ENCODE peak calls at places on chromosomes 12 and 14, in six cellular contexts. One of them, this sample, is unnamed. For H3K4me1 and H3K36me3, the result is how much of the 10 kb centered on the place peaks cover.

GRCh38 chr14:23916038-23916437 is 37.5 kb upstream of the DHRS4 start:
- DNase-seq in mucosa of descending colon: no peak
- DNase-seq in heart right ventricle: no peak
- DNase-seq in gastrocnemius medialis: no peak
- DNase-seq in heart left ventricle: no peak
- DNase-seq in K562: no peak
- DNase-seq in this sample: no peak

GRCh38 chr14:105924951-105925591 is 398.7 kb downstream of the TMEM121 start:
- DNase-seq in heart left ventricle: peak
- DNase-seq in gastrocnemius medialis: no peak
- DNase-seq in K562: no peak
- DNase-seq in heart right ventricle: no peak
- DNase-seq in mucosa of descending colon: no peak
- DNase-seq in this sample: no peak

GRCh38 chr14:67571275-67571990 is 28.6 kb downstream of the PIGH start:
- DNase-seq in heart right ventricle: peak
- DNase-seq in mucosa of descending colon: no peak
- DNase-seq in heart left ventricle: peak
- DNase-seq in gastrocnemius medialis: peak
- DNase-seq in K562: peak
- DNase-seq in this sample: peak

GRCh38 chr12:55226523-55226922 is 5.7 kb downstream of the OR10A7 start:
- DNase-seq in heart left ventricle: no peak
- DNase-seq in heart right ventricle: no peak
- DNase-seq in mucosa of descending colon: no peak
- DNase-seq in K562: no peak
- DNase-seq in gastrocnemius medialis: no peak
- DNase-seq in this sample: no peak

GRCh38 chr14:54627718-54628345 is 60.9 kb downstream of the SAMD4A start:
- DNase-seq in K562: no peak
- DNase-seq in heart left ventricle: no peak
- DNase-seq in heart right ventricle: peak
- DNase-seq in gastrocnemius medialis: peak
- DNase-seq in mucosa of descending colon: no peak
- DNase-seq in this sample: no peak

GRCh38 chr12:128079476-128079875 is 187.5 kb upstream of the TMEM132C start:
- DNase-seq in heart right ventricle: no peak
- DNase-seq in gastrocnemius medialis: peak
- DNase-seq in K562: no peak
- DNase-seq in heart left ventricle: no peak
- DNase-seq in mucosa of descending colon: no peak
- DNase-seq in this sample: no peak

GRCh38 chr14:73149753-73150152 is 13.4 kb downstream of the PSEN1 start:
- DNase-seq in K562: no peak
- DNase-seq in gastrocnemius medialis: no peak
- DNase-seq in mucosa of descending colon: no peak
- DNase-seq in heart left ventricle: no peak
- DNase-seq in heart right ventricle: no peak
- DNase-seq in this sample: no peak

GRCh38 chr14:73307261-73307660 is 70.0 kb downstream of the PAPLN start:
- DNase-seq in K562: no peak
- DNase-seq in mucosa of descending colon: no peak
- DNase-seq in heart left ventricle: no peak
- DNase-seq in gastrocnemius medialis: no peak
- DNase-seq in heart right ventricle: no peak
- DNase-seq in this sample: no peak

GRCh38 chr14:25516838-25517237 is 466.9 kb upstream of the STXBP6 start:
- DNase-seq in gastrocnemius medialis: no peak
- DNase-seq in K562: no peak
- DNase-seq in heart left ventricle: no peak
- DNase-seq in mucosa of descending colon: no peak
- DNase-seq in heart right ventricle: no peak
- DNase-seq in this sample: no peak

GRCh38 chr14:63875311-63875710 is 22.5 kb downstream of the SYNE2 start:
- DNase-seq in K562: no peak
- DNase-seq in heart left ventricle: no peak
- DNase-seq in gastrocnemius medialis: no peak
- DNase-seq in heart right ventricle: no peak
- DNase-seq in mucosa of descending colon: no peak
- DNase-seq in this sample: no peak

GRCh38 chr12:65182012-65182739 is 12.8 kb downstream of the LEMD3 start:
- DNase-seq in gastrocnemius medialis: no peak
- DNase-seq in heart left ventricle: no peak
- DNase-seq in K562: peak
- DNase-seq in heart right ventricle: no peak
- DNase-seq in mucosa of descending colon: no peak
- DNase-seq in this sample: no peak
- H3K4me1 ChIP-seq in gastrocnemius medialis: under half
- H3K4me1 ChIP-seq in heart left ventricle: half or more
- H3K4me1 ChIP-seq in K562: under half
- H3K4me1 ChIP-seq in heart right ventricle: under half
- H3K4me1 ChIP-seq in mucosa of descending colon: under half
- H3K4me1 ChIP-seq in this sample: under half

GRCh38 chr12:109186993-109187653 is 70.7 kb downstream of the ACACB start:
- DNase-seq in heart right ventricle: no peak
- DNase-seq in heart left ventricle: no peak
- DNase-seq in gastrocnemius medialis: no peak
- DNase-seq in K562: no peak
- DNase-seq in mucosa of descending colon: no peak
- DNase-seq in this sample: no peak

GRCh38 chr12:109189291-109189690 is 72.9 kb downstream of the ACACB start:
- DNase-seq in heart right ventricle: no peak
- DNase-seq in K562: no peak
- DNase-seq in mucosa of descending colon: no peak
- DNase-seq in gastrocnemius medialis: peak
- DNase-seq in heart left ventricle: no peak
- DNase-seq in this sample: no peak

GRCh38 chr12:109185441-109185840 is 69.1 kb downstream of the ACACB start:
- DNase-seq in heart right ventricle: no peak
- DNase-seq in gastrocnemius medialis: no peak
- DNase-seq in K562: no peak
- DNase-seq in mucosa of descending colon: no peak
- DNase-seq in heart left ventricle: no peak
- DNase-seq in this sample: no peak

GRCh38 chr12:109191621-109192250 is 75.3 kb downstream of the ACACB start:
- DNase-seq in heart right ventricle: no peak
- DNase-seq in heart left ventricle: no peak
- DNase-seq in K562: no peak
- DNase-seq in mucosa of descending colon: no peak
- DNase-seq in gastrocnemius medialis: no peak
- DNase-seq in this sample: no peak

GRCh38 chr12:109188108-109188712 is 71.8 kb downstream of the ACACB start:
- DNase-seq in heart left ventricle: no peak
- DNase-seq in mucosa of descending colon: no peak
- DNase-seq in K562: no peak
- DNase-seq in gastrocnemius medialis: no peak
- DNase-seq in heart right ventricle: no peak
- DNase-seq in this sample: no peak
- H3K36me3 ChIP-seq in heart left ventricle: half or more
- H3K36me3 ChIP-seq in mucosa of descending colon: under half
- H3K36me3 ChIP-seq in K562: under half
- H3K36me3 ChIP-seq in gastrocnemius medialis: half or more
- H3K36me3 ChIP-seq in heart right ventricle: half or more
- H3K36me3 ChIP-seq in this sample: under half

GRCh38 chr12:119671070-119671469 is 3.1 kb downstream of the PRKAB1 start:
- DNase-seq in mucosa of descending colon: no peak
- DNase-seq in gastrocnemius medialis: no peak
- DNase-seq in heart right ventricle: no peak
- DNase-seq in heart left ventricle: no peak
- DNase-seq in K562: no peak
- DNase-seq in this sample: no peak
- H3K4me3 ChIP-seq in mucosa of descending colon: no peak
- H3K4me3 ChIP-seq in gastrocnemius medialis: no peak
- H3K4me3 ChIP-seq in heart right ventricle: no peak
- H3K4me3 ChIP-seq in heart left ventricle: no peak
- H3K4me3 ChIP-seq in K562: peak
- H3K4me3 ChIP-seq in this sample: no peak

GRCh38 chr12:12529783-12530421 is 32.8 kb downstream of the DUSP16 start:
- DNase-seq in K562: no peak
- DNase-seq in heart left ventricle: no peak
- DNase-seq in heart right ventricle: no peak
- DNase-seq in mucosa of descending colon: no peak
- DNase-seq in gastrocnemius medialis: no peak
- DNase-seq in this sample: no peak

GRCh38 chr12:12524128-12524527 is 38.5 kb downstream of the DUSP16 start:
- DNase-seq in K562: no peak
- DNase-seq in mucosa of descending colon: no peak
- DNase-seq in heart left ventricle: no peak
- DNase-seq in heart right ventricle: no peak
- DNase-seq in gastrocnemius medialis: no peak
- DNase-seq in this sample: no peak

GRCh38 chr12:12531194-12531593 is 31.5 kb downstream of the DUSP16 start:
- DNase-seq in gastrocnemius medialis: no peak
- DNase-seq in heart right ventricle: no peak
- DNase-seq in K562: no peak
- DNase-seq in mucosa of descending colon: no peak
- DNase-seq in heart left ventricle: no peak
- DNase-seq in this sample: no peak

GRCh38 chr12:12527820-12528296 is 34.8 kb downstream of the DUSP16 start:
- DNase-seq in heart left ventricle: no peak
- DNase-seq in gastrocnemius medialis: no peak
- DNase-seq in K562: no peak
- DNase-seq in mucosa of descending colon: no peak
- DNase-seq in heart right ventricle: no peak
- DNase-seq in this sample: no peak

DNA sequence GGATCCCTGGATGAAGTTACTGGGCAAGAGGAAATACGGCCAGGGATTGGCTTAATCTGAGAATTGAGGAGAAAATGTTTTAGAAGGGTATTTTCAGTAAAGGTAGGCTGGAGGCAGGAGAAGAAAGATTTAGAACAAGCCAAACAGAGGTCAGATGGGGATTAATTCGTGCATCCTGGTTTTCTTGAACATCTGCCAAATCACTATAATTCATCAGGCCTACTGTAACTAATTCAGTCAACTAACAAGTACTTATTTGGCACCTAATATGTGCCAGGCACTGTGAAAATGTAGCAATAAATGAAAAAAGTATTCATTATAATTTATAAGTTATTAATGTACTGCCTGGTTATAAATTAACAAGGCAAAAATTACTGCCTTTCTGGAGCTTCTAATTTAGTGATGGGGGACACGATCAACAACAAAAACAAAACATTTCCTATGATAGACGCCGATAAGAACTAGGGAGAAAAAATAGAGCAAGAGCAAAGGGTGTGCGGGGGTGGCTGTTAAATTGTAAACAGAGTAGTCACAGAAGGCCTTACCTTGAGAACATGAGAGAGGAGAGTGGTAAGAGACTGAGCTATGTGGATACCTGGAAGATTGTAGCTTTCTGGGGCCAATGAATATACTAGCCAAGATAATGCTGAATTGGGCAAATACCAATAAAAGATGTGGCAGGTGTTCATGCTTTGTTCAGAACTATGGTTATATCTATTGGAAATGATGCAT is 34.1 kb downstream of the DUSP16 start:
- DNase-seq in K562: no peak
- DNase-seq in mucosa of descending colon: no peak
- DNase-seq in heart left ventricle: no peak
- DNase-seq in heart right ventricle: no peak
- DNase-seq in gastrocnemius medialis: no peak
- DNase-seq in this sample: no peak
- H3K4me1 ChIP-seq in K562: under half
- H3K4me1 ChIP-seq in mucosa of descending colon: under half
- H3K4me1 ChIP-seq in heart left ventricle: under half
- H3K4me1 ChIP-seq in heart right ventricle: under half
- H3K4me1 ChIP-seq in gastrocnemius medialis: under half
- H3K4me1 ChIP-seq in this sample: under half

This sample was measured in HAP-1.